ENCODE peak calls at places on chromosomes 11 and 22, in ten cellular contexts. Y is dorsolateral prefrontal cortex, O is astrocyte, E is epithelial cell of proximal tubule, W is fibroblast of mammary gland, T is heart left ventricle, K is neural progenitor cell, L is astrocyte of the spinal cord, B is astrocyte of the cerebellum, F is transverse colon. M is an unnamed sample.

GRCh38 chr11:128336203-128336602 is 251.2 kb downstream of the ETS1 start:
- DNase-seq in W (peak; percentile 85), T (peak; percentile 48), F (peak; percentile 26), E (peak; percentile 63), B (no peak), L (peak; percentile 71), O (peak; percentile 76), Y (no peak), K (no peak), M (no peak)

GRCh38 chr11:23233075-23233474 is 372.8 kb upstream of the CCDC179 start:
- DNase-seq in E (no peak), W (peak; percentile 93), K (no peak), T (no peak), O (peak; percentile 78), Y (no peak), L (peak; percentile 68), B (peak; percentile 38), F (no peak), M (no peak)

GRCh38 chr11:131356201-131356600 is 14.2 kb upstream of the NTM start:
- DNase-seq in T (no peak), B (peak; percentile 80), K (no peak), O (peak; percentile 81), Y (no peak), L (peak; percentile 83), E (no peak), F (no peak), W (peak; percentile 67), M (no peak)

GRCh38 chr11:1561266-1561665 is 10.8 kb downstream of the DUSP8 start:
- DNase-seq in L (no peak), Y (no peak), E (no peak), B (no peak), W (no peak), O (no peak), T (no peak), K (no peak), F (peak; percentile 8), M (no peak)

GRCh38 chr11:61917357-61918109 is at the start of gene RAB3IL1:
- DNase-seq in K (peak; percentile 90), F (peak; percentile 55), L (no peak), W (peak; percentile 27), Y (no peak), B (no peak), T (peak; percentile 80), O (no peak), E (no peak), M (peak; percentile 52)

GRCh38 chr11:125579811-125580210 is 10.5 kb downstream of the EI24 start:
- DNase-seq in K (no peak), L (no peak), F (no peak), W (no peak), E (no peak), B (no peak), O (no peak), T (no peak), Y (no peak), M (no peak)

GRCh38 chr11:114256176-114256897 is 39.9 kb upstream of the NNMT start:
- DNase-seq in E (no peak), O (no peak), W (no peak), K (peak; percentile 58), T (no peak), Y (no peak), L (no peak), B (no peak), F (no peak), M (no peak)

GRCh38 chr11:14357843-14358728 is 897 bp downstream of the RRAS2 start:
- DNase-seq in Y (peak; percentile 29), T (peak; percentile 60), K (peak; percentile 93), O (peak; percentile 51), E (no peak), F (peak; percentile 73), W (peak; percentile 41), L (peak; percentile 67), B (peak; percentile 20), M (peak; percentile 74)

GRCh38 chr11:74288161-74288560 is 23.3 kb downstream of the P4HA3 start:
- DNase-seq in O (peak; percentile 98), K (no peak), Y (no peak), L (peak; percentile 95), W (peak; percentile 99), E (peak; percentile 48), F (no peak), T (no peak), B (peak; percentile 76), M (no peak)

GRCh38 chr22:49014227-49015201 is 813.2 kb downstream of the BRD1 start:
- DNase-seq in K (no peak), E (no peak), F (no peak), O (no peak), L (no peak), B (no peak), T (peak; percentile 15), Y (peak; percentile 84), W (no peak), M (no peak)

GRCh38 chr11:86435711-86436110 is 61.0 kb downstream of the CCDC81 start:
- DNase-seq in O (no peak), W (no peak), K (no peak), E (no peak), L (no peak), B (no peak), T (no peak), Y (no peak), F (no peak), M (no peak)
- TF ChIP-seq CTCF in O (no peak), W (no peak), K (no peak), E (no peak), L (no peak), B (no peak), T (no peak), Y (no peak), F (no peak), M (no peak)

DNA sequence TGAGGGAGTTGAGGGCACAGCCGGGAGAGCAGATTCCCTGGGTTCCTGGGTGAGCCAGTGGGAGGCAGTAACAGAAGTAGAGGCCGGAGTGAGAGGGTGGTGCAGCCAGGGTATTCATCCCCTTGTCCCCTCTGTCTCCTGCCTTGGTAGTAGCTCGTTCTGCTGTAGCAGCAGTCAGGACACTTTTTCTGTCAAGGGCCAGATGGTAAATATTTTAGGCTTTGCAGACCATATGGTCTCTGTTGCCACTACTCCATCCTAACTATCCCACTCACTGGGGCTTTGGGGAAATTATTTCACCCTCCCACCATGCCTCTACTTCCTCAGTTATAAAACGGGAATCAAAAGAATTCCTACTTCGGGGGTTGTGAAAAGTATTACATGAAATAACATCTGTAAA is 90.0 kb upstream of the LDLRAD3 start:
- DNase-seq in W (no peak), K (no peak), F (no peak), E (no peak), O (no peak), Y (peak; percentile 61), T (no peak), L (no peak), B (no peak), M (no peak)
- TF ChIP-seq CTCF in W (no peak), K (no peak), F (no peak), E (no peak), O (no peak), Y (no peak), T (no peak), L (no peak), B (no peak), M (no peak)

GRCh38 chr11:122653911-122654310 is 1.6 kb upstream of the UBASH3B start:
- DNase-seq in F (no peak), E (no peak), B (no peak), O (no peak), L (peak; percentile 11), W (peak; percentile 44), Y (no peak), K (no peak), T (no peak), M (no peak)
- TF ChIP-seq CTCF in F (no peak), E (peak; percentile 19), B (no peak), O (no peak), L (no peak), W (peak; percentile 14), Y (no peak), K (no peak), T (no peak), M (no peak)

GRCh38 chr11:10623797-10624761 is 55.6 kb upstream of the LYVE1 start:
- DNase-seq in W (peak; percentile 37), L (peak; percentile 14), F (peak; percentile 40), B (no peak), Y (no peak), O (no peak), T (no peak), K (no peak), E (no peak), M (no peak)
- TF ChIP-seq CTCF in W (peak; percentile 50), L (peak; percentile 56), F (no peak), B (peak; percentile 65), Y (peak; percentile 41), O (no peak), T (peak; percentile 42), K (peak; percentile 14), E (peak; percentile 69), M (no peak)

DNA sequence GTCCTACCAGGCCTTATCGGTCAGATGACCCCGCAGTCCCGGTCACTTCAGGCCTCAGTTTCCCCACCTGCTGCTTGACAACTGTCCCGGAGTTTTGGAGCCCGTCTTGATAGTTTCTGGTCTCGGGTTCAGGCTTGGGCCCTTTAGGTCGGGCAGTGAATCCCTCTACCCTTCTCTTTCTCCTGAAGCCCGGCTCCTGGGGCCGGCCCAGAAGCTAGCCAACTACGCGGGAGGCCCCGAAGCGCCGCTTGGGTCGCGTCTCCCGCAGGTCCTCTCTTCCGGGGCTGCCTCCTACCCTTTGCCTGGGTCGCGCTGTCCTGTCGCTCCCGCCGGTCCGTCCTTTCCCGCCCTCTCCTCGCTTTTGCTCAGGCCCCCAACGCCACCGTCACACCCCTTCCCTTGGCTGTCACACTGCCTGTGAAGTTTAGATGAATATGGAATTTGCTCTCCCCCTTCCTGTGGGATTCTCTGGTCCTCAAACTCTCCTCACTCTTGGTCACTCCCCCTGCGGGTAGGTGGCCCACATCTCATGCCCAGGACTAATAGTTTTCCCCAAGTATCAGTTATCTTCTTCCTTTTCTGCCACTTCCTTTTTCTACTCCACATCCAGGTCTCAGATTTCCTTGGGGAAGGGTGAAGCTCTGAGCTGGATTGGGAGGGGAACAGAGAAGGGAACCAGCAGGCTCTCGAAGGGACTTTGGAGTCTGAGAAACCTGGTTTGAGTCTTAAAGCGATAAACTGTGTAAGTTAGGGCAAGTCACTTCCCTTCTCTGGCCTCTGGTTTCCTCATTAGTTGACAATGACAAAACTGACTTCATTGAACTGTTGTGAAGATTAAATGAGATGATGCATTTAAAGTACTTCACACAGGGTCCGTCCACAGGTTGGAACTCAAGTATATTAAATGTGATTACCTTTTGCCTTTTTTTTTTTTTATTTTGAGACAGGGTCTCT is 791 bp downstream of the RAB1B start:
- DNase-seq in K (peak; percentile 66), Y (no peak), T (no peak), B (no peak), E (no peak), L (peak; percentile 23), W (peak; percentile 34), O (peak; percentile 31), F (no peak), M (no peak)
- TF ChIP-seq CTCF in K (peak; percentile 40), Y (no peak), T (no peak), B (peak; percentile 36), E (peak; percentile 36), L (peak; percentile 36), W (peak; percentile 30), O (peak; percentile 11), F (no peak), M (peak; percentile 41)

M was measured in endothelial cell.